ENCODE peak calls at places on chromosomes 7 and 10, in seven cellular contexts. One of them, this sample, is unnamed.

GRCh38 chr10:72049969-72050781 is 38.2 kb downstream of the SPOCK2 start:
- DNase-seq in astrocyte of the cerebellum: no peak
- DNase-seq in GM23338: peak
- DNase-seq in cerebellar cortex: peak
- DNase-seq in osteoblast: no peak
- DNase-seq in activated CD4-positive, alpha-beta T cell treated with anti-CD3 and anti-CD28 coated beads, Interleukin-2, amount 50 U/mL, for 1 hour: no peak
- DNase-seq in cardiac muscle cell: no peak
- DNase-seq in this sample: no peak

GRCh38 chr7:128361463-128362441 is at the start of gene PRRT4:
- DNase-seq in astrocyte of the cerebellum: no peak
- DNase-seq in GM23338: peak
- DNase-seq in cerebellar cortex: peak
- DNase-seq in osteoblast: peak
- DNase-seq in activated CD4-positive, alpha-beta T cell treated with anti-CD3 and anti-CD28 coated beads, Interleukin-2, amount 50 U/mL, for 1 hour: peak
- DNase-seq in cardiac muscle cell: peak
- DNase-seq in this sample: no peak

GRCh38 chr10:133318494-133319127 is 9.9 kb downstream of the ZNF511 start:
- DNase-seq in astrocyte of the cerebellum: no peak
- DNase-seq in GM23338: peak
- DNase-seq in cerebellar cortex: peak
- DNase-seq in osteoblast: peak
- DNase-seq in activated CD4-positive, alpha-beta T cell treated with anti-CD3 and anti-CD28 coated beads, Interleukin-2, amount 50 U/mL, for 1 hour: peak
- DNase-seq in cardiac muscle cell: peak
- DNase-seq in this sample: peak

GRCh38 chr10:59465089-59465488 is 102.7 kb upstream of the FAM13C start:
- DNase-seq in astrocyte of the cerebellum: peak
- DNase-seq in GM23338: peak
- DNase-seq in cerebellar cortex: peak
- DNase-seq in osteoblast: peak
- DNase-seq in activated CD4-positive, alpha-beta T cell treated with anti-CD3 and anti-CD28 coated beads, Interleukin-2, amount 50 U/mL, for 1 hour: no peak
- DNase-seq in cardiac muscle cell: peak
- DNase-seq in this sample: peak

GRCh38 chr7:44194069-44194468 is 4.8 kb upstream of the GCK start:
- DNase-seq in astrocyte of the cerebellum: no peak
- DNase-seq in GM23338: no peak
- DNase-seq in cerebellar cortex: no peak
- DNase-seq in osteoblast: no peak
- DNase-seq in activated CD4-positive, alpha-beta T cell treated with anti-CD3 and anti-CD28 coated beads, Interleukin-2, amount 50 U/mL, for 1 hour: no peak
- DNase-seq in cardiac muscle cell: no peak
- DNase-seq in this sample: peak

GRCh38 chr7:41973331-41973730 is 263.7 kb downstream of the GLI3 start:
- DNase-seq in astrocyte of the cerebellum: no peak
- DNase-seq in GM23338: no peak
- DNase-seq in cerebellar cortex: no peak
- DNase-seq in osteoblast: no peak
- DNase-seq in activated CD4-positive, alpha-beta T cell treated with anti-CD3 and anti-CD28 coated beads, Interleukin-2, amount 50 U/mL, for 1 hour: no peak
- DNase-seq in cardiac muscle cell: no peak
- DNase-seq in this sample: no peak

GRCh38 chr7:120733143-120733542 is 124.8 kb downstream of the TSPAN12 start:
- DNase-seq in astrocyte of the cerebellum: no peak
- DNase-seq in GM23338: no peak
- DNase-seq in cerebellar cortex: no peak
- DNase-seq in osteoblast: no peak
- DNase-seq in activated CD4-positive, alpha-beta T cell treated with anti-CD3 and anti-CD28 coated beads, Interleukin-2, amount 50 U/mL, for 1 hour: no peak
- DNase-seq in cardiac muscle cell: no peak
- DNase-seq in this sample: peak

GRCh38 chr10:127569210-127569609 is 20.1 kb downstream of the NPS start:
- DNase-seq in astrocyte of the cerebellum: no peak
- DNase-seq in GM23338: no peak
- DNase-seq in cerebellar cortex: no peak
- DNase-seq in osteoblast: no peak
- DNase-seq in activated CD4-positive, alpha-beta T cell treated with anti-CD3 and anti-CD28 coated beads, Interleukin-2, amount 50 U/mL, for 1 hour: no peak
- DNase-seq in cardiac muscle cell: no peak
- DNase-seq in this sample: no peak

GRCh38 chr10:46017733-46018132 is 12.7 kb downstream of the NCOA4 start:
- DNase-seq in astrocyte of the cerebellum: no peak
- DNase-seq in GM23338: no peak
- DNase-seq in cerebellar cortex: no peak
- DNase-seq in osteoblast: no peak
- DNase-seq in activated CD4-positive, alpha-beta T cell treated with anti-CD3 and anti-CD28 coated beads, Interleukin-2, amount 50 U/mL, for 1 hour: no peak
- DNase-seq in cardiac muscle cell: no peak
- DNase-seq in this sample: no peak

GRCh38 chr7:149072438-149072775 is 18.1 kb downstream of the ZNF786 start:
- DNase-seq in astrocyte of the cerebellum: no peak
- DNase-seq in GM23338: no peak
- DNase-seq in cerebellar cortex: no peak
- DNase-seq in osteoblast: no peak
- DNase-seq in activated CD4-positive, alpha-beta T cell treated with anti-CD3 and anti-CD28 coated beads, Interleukin-2, amount 50 U/mL, for 1 hour: no peak
- DNase-seq in cardiac muscle cell: no peak
- DNase-seq in this sample: no peak

GRCh38 chr10:125084191-125085186 is 75.9 kb downstream of the CTBP2 start:
- DNase-seq in astrocyte of the cerebellum: peak
- DNase-seq in GM23338: peak
- DNase-seq in cerebellar cortex: peak
- DNase-seq in osteoblast: peak
- DNase-seq in activated CD4-positive, alpha-beta T cell treated with anti-CD3 and anti-CD28 coated beads, Interleukin-2, amount 50 U/mL, for 1 hour: no peak
- DNase-seq in cardiac muscle cell: no peak
- DNase-seq in this sample: peak

GRCh38 chr10:49534670-49535381 is 4.1 kb downstream of the ERCC6 start:
- DNase-seq in astrocyte of the cerebellum: peak
- DNase-seq in GM23338: no peak
- DNase-seq in cerebellar cortex: no peak
- DNase-seq in osteoblast: peak
- DNase-seq in activated CD4-positive, alpha-beta T cell treated with anti-CD3 and anti-CD28 coated beads, Interleukin-2, amount 50 U/mL, for 1 hour: no peak
- DNase-seq in cardiac muscle cell: no peak
- DNase-seq in this sample: peak

GRCh38 chr10:52729259-52730104 is 43.1 kb downstream of the MBL2 start:
- DNase-seq in astrocyte of the cerebellum: peak
- DNase-seq in GM23338: peak
- DNase-seq in cerebellar cortex: no peak
- DNase-seq in osteoblast: no peak
- DNase-seq in activated CD4-positive, alpha-beta T cell treated with anti-CD3 and anti-CD28 coated beads, Interleukin-2, amount 50 U/mL, for 1 hour: no peak
- DNase-seq in cardiac muscle cell: peak
- DNase-seq in this sample: peak

GRCh38 chr7:815284-816216 is 16.7 kb upstream of the SUN1 start:
- DNase-seq in astrocyte of the cerebellum: no peak
- DNase-seq in GM23338: peak
- DNase-seq in cerebellar cortex: no peak
- DNase-seq in osteoblast: peak
- DNase-seq in activated CD4-positive, alpha-beta T cell treated with anti-CD3 and anti-CD28 coated beads, Interleukin-2, amount 50 U/mL, for 1 hour: no peak
- DNase-seq in cardiac muscle cell: peak
- DNase-seq in this sample: no peak

GRCh38 chr7:47386273-47386820 is 195.6 kb downstream of the TNS3 start:
- DNase-seq in astrocyte of the cerebellum: no peak
- DNase-seq in GM23338: no peak
- DNase-seq in cerebellar cortex: peak
- DNase-seq in osteoblast: no peak
- DNase-seq in activated CD4-positive, alpha-beta T cell treated with anti-CD3 and anti-CD28 coated beads, Interleukin-2, amount 50 U/mL, for 1 hour: no peak
- DNase-seq in cardiac muscle cell: no peak
- DNase-seq in this sample: no peak